ENCODE peak calls at places on chromosome 20, in nine cellular contexts. B is GM10248, V is fibroblast of the aortic adventitia, D is fibroblast of lung, L is HFFc6, E is heart left ventricle, R is WTC11, M is fibroblast of mammary gland, Q is keratinocyte. O is an unnamed sample.
A peak's percentile ranks its signal among the peaks of the same experiment; 100 is the strongest.

GRCh38 chr20:55172310-55173002 is 697.1 kb downstream of the DOK5 start:
- DNase-seq in B (no peak), V (no peak), D (no peak), L (no peak), E (no peak), R (no peak), M (peak; percentile 39), Q (no peak), O (no peak)

GRCh38 chr20:38002422-38002821 is 30.8 kb downstream of the TTI1 start:
- DNase-seq in B (no peak), V (no peak), D (no peak), L (no peak), E (no peak), R (no peak), M (no peak), Q (no peak), O (no peak)

GRCh38 chr20:904146-904545 is 12.0 kb downstream of the ANGPT4 start:
- DNase-seq in B (no peak), V (no peak), D (no peak), L (no peak), E (no peak), R (no peak), M (no peak), Q (no peak), O (no peak)

GRCh38 chr20:55579802-55580201 is 425.5 kb downstream of the CBLN4 start:
- DNase-seq in B (no peak), V (no peak), D (no peak), L (no peak), E (no peak), R (no peak), M (no peak), Q (no peak), O (no peak)

GRCh38 chr20:62010551-62011402 is 54.9 kb downstream of the TAF4 start:
- DNase-seq in B (peak; percentile 80), V (peak; percentile 65), D (peak; percentile 37), L (peak; percentile 33), E (peak; percentile 66), R (peak; percentile 69), M (peak; percentile 55), Q (no peak), O (peak; percentile 72)

GRCh38 chr20:48592107-48592940 is 235.5 kb downstream of the PREX1 start:
- DNase-seq in B (no peak), V (no peak), D (no peak), L (no peak), E (no peak), R (no peak), M (no peak), Q (no peak), O (no peak)

GRCh38 chr20:38216201-38216600 is 44.3 kb downstream of the KIAA1755 start:
- DNase-seq in B (no peak), V (no peak), D (no peak), L (no peak), E (no peak), R (no peak), M (no peak), Q (no peak), O (no peak)

GRCh38 chr20:53162251-53162835 is 190.2 kb downstream of the TSHZ2 start:
- DNase-seq in B (peak; percentile 16), V (peak; percentile 34), D (peak; percentile 91), L (peak; percentile 5), E (no peak), R (peak; percentile 29), M (peak; percentile 93), Q (no peak), O (peak; percentile 81)

GRCh38 chr20:58025233-58025632 is 203.2 kb downstream of the ANKRD60 start:
- DNase-seq in B (no peak), V (no peak), D (no peak), L (no peak), E (no peak), R (no peak), M (no peak), Q (no peak), O (no peak)

GRCh38 chr20:31698803-31699718 is 23.6 kb downstream of the BCL2L1 start:
- DNase-seq in B (peak; percentile 73), V (peak; percentile 95), D (peak; percentile 98), L (peak; percentile 90), E (no peak), R (no peak), M (peak; percentile 97), Q (no peak), O (no peak)

GRCh38 chr20:21517566-21518277 is 3.9 kb upstream of the NKX2-2 start:
- DNase-seq in B (peak; percentile 18), V (no peak), D (no peak), L (no peak), E (no peak), R (peak; percentile 38), M (no peak), Q (no peak), O (peak; percentile 27)

GRCh38 chr20:38267251-38267650 is 6.7 kb upstream of the KIAA1755 start:
- DNase-seq in B (no peak), V (peak; percentile 56), D (no peak), L (no peak), E (no peak), R (no peak), M (no peak), Q (no peak), O (no peak)

GRCh38 chr20:63735859-63736718 is at the start of gene LIME1:
- DNase-seq in B (peak; percentile 57), V (no peak), D (no peak), L (no peak), E (peak; percentile 75), R (no peak), M (no peak), Q (no peak), O (no peak)

GRCh38 chr20:58303547-58303946 is 6.0 kb upstream of the RAB22A start:
- DNase-seq in B (no peak), V (no peak), D (no peak), L (no peak), E (no peak), R (no peak), M (no peak), Q (no peak), O (no peak)

GRCh38 chr20:63538204-63539091 is 1.3 kb upstream of the PTK6 start:
- DNase-seq in B (peak; percentile 55), V (no peak), D (no peak), L (no peak), E (no peak), R (peak; percentile 62), M (peak; percentile 46), Q (no peak), O (no peak)

GRCh38 chr20:1816384-1817381 is 78.5 kb upstream of the SIRPA start:
- DNase-seq in B (no peak), V (peak; percentile 93), D (peak; percentile 77), L (peak; percentile 86), E (no peak), R (no peak), M (peak; percentile 77), Q (no peak), O (no peak)

GRCh38 chr20:18588554-18589043 is 745 bp downstream of the DTD1 start:
- DNase-seq in B (no peak), V (no peak), D (no peak), L (no peak), E (no peak), R (peak; percentile 24), M (no peak), Q (no peak), O (no peak)
- TF ChIP-seq CTCF in B (no peak), V (no peak), D (no peak), L (no peak), E (no peak), R (no peak), M (no peak), Q (no peak), O (no peak)

DNA sequence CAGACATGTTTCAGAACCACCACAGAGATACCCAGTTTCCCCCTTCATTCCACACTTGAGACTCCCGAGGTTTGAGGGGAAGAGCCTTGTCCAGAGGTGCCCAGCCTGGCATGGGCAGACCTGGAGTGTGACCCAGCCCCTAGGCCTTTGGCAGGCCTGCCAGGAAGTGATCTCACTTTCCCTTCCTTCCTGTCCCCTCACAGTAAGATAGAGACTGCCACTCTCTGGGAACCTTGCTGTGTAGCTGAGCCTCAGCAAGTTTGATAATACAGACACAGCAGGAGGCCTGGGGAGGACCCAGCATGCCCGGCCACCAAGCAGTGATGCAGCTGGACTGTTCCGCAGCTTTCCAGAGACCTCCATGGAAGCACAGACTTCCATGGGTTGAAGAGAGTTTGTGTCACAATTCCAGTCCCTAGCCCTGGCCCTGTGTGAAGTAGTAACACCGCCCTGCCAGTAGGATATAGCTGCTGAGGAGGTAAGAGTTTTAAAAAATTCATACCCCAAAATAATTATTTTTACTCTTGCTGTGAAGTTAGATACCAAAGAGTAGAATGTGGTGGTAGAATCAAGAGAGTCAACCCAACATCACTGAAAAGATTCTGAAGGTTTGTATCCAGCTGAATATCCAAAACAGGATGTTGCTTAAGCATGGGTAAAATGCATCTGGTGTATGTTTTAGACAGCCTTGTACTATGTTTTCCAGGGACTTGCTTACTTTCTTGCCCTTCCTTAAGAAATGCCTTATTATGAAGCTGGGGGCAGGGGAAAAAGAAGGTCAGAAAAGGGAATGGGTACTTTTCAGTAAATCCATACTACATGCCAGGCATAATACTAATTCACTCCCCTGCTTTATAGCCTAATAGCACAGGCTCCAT is 16.3 kb downstream of the PKIG start:
- DNase-seq in B (no peak), V (peak; percentile 27), D (no peak), L (no peak), E (peak; percentile 77), R (no peak), M (no peak), Q (no peak), O (peak; percentile 92)
- TF ChIP-seq CTCF in B (peak; percentile 14), V (peak; percentile 17), D (no peak), L (peak; percentile 56), E (no peak), R (no peak), M (no peak), Q (no peak), O (peak; percentile 36)

GRCh38 chr20:9617940-9618339 is 103.5 kb downstream of the LAMP5 start:
- DNase-seq in B (no peak), V (peak; percentile 27), D (peak; percentile 41), L (peak; percentile 5), E (no peak), R (peak; percentile 43), M (peak; percentile 35), Q (no peak), O (peak; percentile 55)
- TF ChIP-seq CTCF in B (peak; percentile 33), V (no peak), D (no peak), L (peak; percentile 31), E (peak; percentile 29), R (no peak), M (peak; percentile 24), Q (peak; percentile 37), O (peak; percentile 58)

GRCh38 chr20:41991412-41991811 is 373.2 kb upstream of the CHD6 start:
- DNase-seq in B (no peak), V (no peak), D (no peak), L (no peak), E (no peak), R (no peak), M (no peak), Q (no peak), O (no peak)

GRCh38 chr20:41996951-41997350 is 378.8 kb upstream of the CHD6 start:
- DNase-seq in B (no peak), V (no peak), D (no peak), L (no peak), E (no peak), R (no peak), M (no peak), Q (no peak), O (no peak)

GRCh38 chr20:41989935-41990635 is 371.9 kb upstream of the CHD6 start:
- DNase-seq in B (no peak), V (no peak), D (no peak), L (no peak), E (no peak), R (no peak), M (no peak), Q (no peak), O (peak; percentile 60)

GRCh38 chr20:41989039-41989679 is 371.0 kb upstream of the CHD6 start:
- DNase-seq in B (no peak), V (no peak), D (no peak), L (no peak), E (no peak), R (no peak), M (no peak), Q (no peak), O (no peak)

GRCh38 chr20:41992481-41992880 is 374.3 kb upstream of the CHD6 start:
- DNase-seq in B (no peak), V (no peak), D (no peak), L (no peak), E (no peak), R (no peak), M (no peak), Q (no peak), O (no peak)
- TF ChIP-seq CTCF in B (no peak), V (no peak), D (no peak), L (no peak), E (no peak), R (no peak), M (no peak), Q (no peak), O (no peak)